ENCODE peak calls at places on chromosome 19, in seven cellular contexts. S is GM23248, K is SK-N-SH, Q is HepG2, X is adipocyte, W is colonic mucosa, P is HCT116. E is an unnamed sample. For H3K9me3, the result is how much of the 10 kb centered on the place peaks cover.

GRCh38 chr19:38554676-38555141 is 63.0 kb downstream of the MAP4K1 start:
- DNase-seq in S (no peak), K (no peak), Q (no peak), X (no peak), W (no peak), P (no peak), E (no peak)

GRCh38 chr19:34220472-34221063 is 33.8 kb upstream of the GARRE1 start:
- DNase-seq in S (peak), K (peak), Q (peak), X (peak), W (peak), P (peak), E (no peak)

GRCh38 chr19:18790566-18791314 is at the start of gene COMP:
- DNase-seq in S (peak), K (no peak), Q (no peak), X (peak), W (no peak), P (no peak), E (no peak)

GRCh38 chr19:28940751-28941500 is 272.0 kb downstream of the UQCRFS1 start:
- DNase-seq in S (peak), K (no peak), Q (no peak), X (peak), W (no peak), P (no peak), E (no peak)

GRCh38 chr19:35889370-35890112 is 10.8 kb downstream of the NFKBID start:
- DNase-seq in S (no peak), K (no peak), Q (no peak), X (no peak), W (no peak), P (no peak), E (no peak)

GRCh38 chr19:45531349-45531748 is 24.1 kb downstream of the VASP start:
- DNase-seq in S (no peak), K (no peak), Q (no peak), X (no peak), W (no peak), P (no peak), E (no peak)

GRCh38 chr19:57262044-57262443 is 18.2 kb upstream of the ZNF460 start:
- DNase-seq in S (no peak), K (no peak), Q (no peak), X (no peak), W (no peak), P (no peak), E (no peak)

GRCh38 chr19:16516923-16517610 is 20.9 kb downstream of the C19orf44 start:
- DNase-seq in S (no peak), K (no peak), Q (no peak), X (no peak), W (no peak), P (no peak), E (no peak)

GRCh38 chr19:44142014-44142523 is 715 bp downstream of the ZNF234 start:
- DNase-seq in S (peak), K (no peak), Q (peak), X (peak), W (peak), P (no peak), E (no peak)

GRCh38 chr19:55279376-55279772 is 536 bp downstream of the HSPBP1 start:
- DNase-seq in S (no peak), K (peak), Q (no peak), X (peak), W (no peak), P (no peak), E (peak)

GRCh38 chr19:47124937-47125668 is 5.5 kb upstream of the SAE1 start:
- DNase-seq in S (peak), K (peak), Q (peak), X (peak), W (no peak), P (peak), E (no peak)

GRCh38 chr19:48330012-48330681 is 4.8 kb downstream of the EMP3 start:
- DNase-seq in S (no peak), K (peak), Q (no peak), X (no peak), W (peak), P (no peak), E (peak)

GRCh38 chr19:45884682-45885555 is 1.0 kb downstream of the IRF2BP1 start:
- DNase-seq in S (peak), K (peak), Q (no peak), X (no peak), W (no peak), P (no peak), E (peak)

GRCh38 chr19:4172861-4173473 is 9.4 kb downstream of the SIRT6 start:
- DNase-seq in S (peak), K (peak), Q (no peak), X (peak), W (peak), P (no peak), E (peak)

GRCh38 chr19:47623921-47624391 is 15.0 kb downstream of the BICRA start:
- DNase-seq in S (no peak), K (no peak), Q (peak), X (no peak), W (no peak), P (no peak), E (no peak)

GRCh38 chr19:14146789-14147216 is 10.4 kb upstream of the ASF1B start:
- DNase-seq in S (peak), K (no peak), Q (no peak), X (peak), W (no peak), P (no peak), E (no peak)

GRCh38 chr19:2016041-2016807 is 710 bp upstream of the BTBD2 start:
- DNase-seq in S (peak), K (peak), Q (peak), X (peak), W (peak), P (peak), E (peak)

GRCh38 chr19:55454787-55455243 is 6.6 kb downstream of the ISOC2 start:
- DNase-seq in S (peak), K (peak), Q (peak), X (peak), W (no peak), P (no peak), E (no peak)

GRCh38 chr19:4174212-4174894 is 8.0 kb downstream of the SIRT6 start:
- DNase-seq in S (no peak), K (no peak), Q (no peak), X (no peak), W (peak), P (no peak), E (no peak)

GRCh38 chr19:10416380-10417257 is 3.7 kb upstream of the PDE4A start:
- DNase-seq in S (peak), K (peak), Q (peak), X (peak), W (peak), P (peak), E (peak)

GRCh38 chr19:33086955-33087354 is 6.0 kb downstream of the GPATCH1 start:
- DNase-seq in S (no peak), K (no peak), Q (no peak), X (no peak), W (no peak), P (no peak), E (no peak)

GRCh38 chr19:10290439-10290875 is 705 bp downstream of the ICAM5 start:
- DNase-seq in S (peak), K (no peak), Q (no peak), X (peak), W (no peak), P (no peak), E (peak)

GRCh38 chr19:40685016-40685526 is 5.4 kb downstream of the NUMBL start:
- DNase-seq in S (no peak), K (no peak), Q (no peak), X (no peak), W (no peak), P (no peak), E (no peak)

GRCh38 chr19:18875726-18876125 is 20.2 kb downstream of the CERS1 start:
- DNase-seq in S (peak), K (no peak), Q (no peak), X (peak), W (no peak), P (no peak), E (no peak)

GRCh38 chr19:11197291-11198174 is at the start of gene KANK2:
- DNase-seq in S (peak), K (peak), Q (peak), X (peak), W (peak), P (peak), E (peak)

GRCh38 chr19:46610413-46610775 is 9.3 kb downstream of the CALM3 start:
- DNase-seq in S (no peak), K (peak), Q (no peak), X (no peak), W (no peak), P (no peak), E (no peak)

GRCh38 chr19:42242071-42242511 is 311 bp downstream of the GSK3A start:
- DNase-seq in S (peak), K (peak), Q (no peak), X (peak), W (peak), P (no peak), E (no peak)

GRCh38 chr19:38759590-38760003 is 13.7 kb downstream of the LGALS7 start:
- DNase-seq in S (no peak), K (no peak), Q (peak), X (no peak), W (peak), P (no peak), E (no peak)

GRCh38 chr19:14563989-14564650 is 7.7 kb downstream of the NDUFB7 start:
- DNase-seq in S (peak), K (peak), Q (no peak), X (no peak), W (no peak), P (peak), E (no peak)

GRCh38 chr19:57165846-57166245 is 1.4 kb downstream of the DUXA start:
- DNase-seq in S (peak), K (no peak), Q (no peak), X (no peak), W (no peak), P (no peak), E (no peak)

GRCh38 chr19:13098291-13099072 is 4.2 kb downstream of the LYL1 start:
- DNase-seq in S (peak), K (no peak), Q (no peak), X (no peak), W (peak), P (no peak), E (no peak)
- H3K4me3 ChIP-seq in S (no peak), K (no peak), Q (no peak), X (no peak), W (peak), P (no peak), E (no peak)

DNA sequence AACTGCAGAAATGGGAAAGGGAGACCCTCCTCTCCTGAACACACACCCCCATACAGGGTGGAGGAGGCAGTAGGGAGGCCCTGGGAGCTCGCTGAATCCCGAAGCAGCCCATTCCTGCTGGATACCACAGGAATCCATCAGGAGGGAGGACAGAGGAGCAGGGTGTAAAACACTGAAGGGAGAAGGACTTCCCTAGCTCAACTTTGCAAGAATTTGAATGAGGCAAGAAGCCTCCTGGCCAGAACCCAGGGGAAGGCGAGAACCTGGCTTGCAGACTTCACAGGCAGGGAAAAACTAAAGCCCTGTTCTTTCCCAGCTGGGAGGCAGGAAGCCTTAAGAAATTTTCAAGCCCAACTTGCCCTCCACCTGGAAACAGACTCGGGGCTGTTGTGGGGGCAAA is 43.5 kb downstream of the ZNF91 start:
- DNase-seq in S (no peak), K (no peak), Q (no peak), X (no peak), W (no peak), P (no peak), E (no peak)
- H3K9me3 ChIP-seq in S (under half), K (under half), Q (half or more), X (half or more), W (under half), P (half or more), E (under half)

DNA sequence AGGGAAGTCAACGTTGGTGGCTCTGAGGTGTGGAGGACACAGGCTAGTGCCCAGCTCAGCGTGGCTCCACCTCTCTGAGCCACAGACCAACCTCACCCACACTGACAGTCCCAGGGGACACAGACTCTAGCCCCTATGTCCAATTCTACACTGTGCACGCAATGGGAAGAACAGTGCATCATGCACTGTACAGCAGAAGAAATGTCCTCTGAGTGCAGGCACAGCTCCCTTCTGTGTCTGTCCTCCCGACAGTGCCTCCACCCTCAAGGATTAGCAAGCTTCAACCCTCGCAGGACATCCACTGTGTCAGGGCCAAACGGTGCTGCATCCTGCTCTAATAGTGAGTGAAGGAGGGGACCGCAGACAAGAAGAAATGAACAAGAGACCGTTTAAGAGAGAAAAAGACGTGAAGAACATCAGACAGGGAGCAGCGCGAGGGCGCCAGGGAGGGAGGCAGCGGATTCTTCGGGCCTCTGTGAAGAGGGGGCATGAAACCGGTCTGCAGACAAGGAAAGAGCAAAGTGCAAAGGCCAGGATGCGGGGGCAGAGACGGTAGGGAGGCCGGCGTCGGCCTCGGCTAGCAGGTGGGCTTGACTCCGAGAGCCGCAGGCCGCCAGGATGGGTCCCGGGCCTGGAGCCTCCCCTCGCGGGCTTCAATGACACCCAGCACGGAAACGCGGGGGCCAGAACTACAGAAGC is 644 bp downstream of the ZNF837 start:
- DNase-seq in S (peak), K (no peak), Q (peak), X (no peak), W (no peak), P (no peak), E (no peak)
- H3K9ac ChIP-seq in S (peak), K (peak), Q (peak), X (peak), W (peak), P (peak), E (peak)

GRCh38 chr19:7857727-7858701 is 16.2 kb downstream of the PRR36 start:
- DNase-seq in S (no peak), K (no peak), Q (no peak), X (no peak), W (no peak), P (no peak), E (no peak)
- H3K4me3 ChIP-seq in S (no peak), K (no peak), Q (no peak), X (no peak), W (no peak), P (no peak), E (no peak)

GRCh38 chr19:27729332-27729731 is 1483.6 kb downstream of the UQCRFS1 start:
- DNase-seq in S (no peak), K (no peak), Q (no peak), X (no peak), W (no peak), P (no peak), E (no peak)
- H3K9me3 ChIP-seq in S (under half), K (under half), Q (half or more), X (under half), W (under half), P (under half), E (under half)

DNA sequence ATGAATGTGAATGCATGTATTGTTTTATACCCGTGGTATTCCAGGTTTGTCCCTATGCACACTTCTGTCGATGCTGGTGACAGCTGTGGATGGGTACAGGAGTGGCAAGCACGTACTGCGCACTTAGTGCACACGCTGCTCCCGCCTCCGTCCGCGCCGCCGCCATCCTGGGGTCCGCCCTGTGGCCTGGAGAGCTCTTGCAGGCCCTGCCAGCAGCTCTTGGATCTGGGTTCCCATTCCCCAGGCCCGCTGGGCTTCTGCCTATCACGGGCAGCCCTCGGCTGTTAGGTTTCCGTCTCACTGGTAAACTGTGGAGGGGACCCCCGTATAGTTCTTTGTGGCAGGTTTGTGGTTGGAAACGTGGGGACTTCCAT is 4.0 kb downstream of the GNA11 start:
- DNase-seq in S (no peak), K (no peak), Q (no peak), X (no peak), W (peak), P (no peak), E (peak)
- H3K9ac ChIP-seq in S (peak), K (no peak), Q (peak), X (peak), W (peak), P (no peak), E (peak)

GRCh38 chr19:5952193-5953033 is 25.5 kb downstream of the RANBP3 start:
- DNase-seq in S (no peak), K (peak), Q (no peak), X (no peak), W (no peak), P (no peak), E (peak)
- H3K4me3 ChIP-seq in S (no peak), K (no peak), Q (no peak), X (no peak), W (no peak), P (no peak), E (no peak)

GRCh38 chr19:12272980-12273901 is 21.4 kb downstream of the ZNF44 start:
- DNase-seq in S (peak), K (no peak), Q (no peak), X (no peak), W (no peak), P (no peak), E (no peak)

GRCh38 chr19:12270854-12271253 is 23.8 kb downstream of the ZNF44 start:
- DNase-seq in S (no peak), K (no peak), Q (no peak), X (no peak), W (no peak), P (no peak), E (no peak)

DNA sequence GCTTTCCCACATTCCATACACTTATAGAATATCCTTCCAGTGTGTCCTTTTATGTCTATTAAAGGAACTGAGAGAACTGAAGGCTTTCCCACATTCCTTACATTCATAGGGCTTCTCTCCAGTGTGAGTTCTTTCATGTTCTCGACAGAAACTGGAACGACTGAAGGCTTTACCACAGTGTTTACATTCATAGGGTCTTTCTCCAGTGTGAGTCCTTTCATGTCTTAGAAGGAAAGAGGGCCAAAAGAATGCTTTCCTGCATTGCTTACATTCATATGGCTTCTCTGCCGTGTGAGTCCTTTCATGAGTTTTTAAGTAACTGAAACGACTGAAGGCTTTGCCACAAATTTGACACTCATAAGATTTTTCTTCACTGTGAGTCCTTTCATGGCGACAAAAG is 22.3 kb downstream of the ZNF44 start:
- DNase-seq in S (no peak), K (no peak), Q (no peak), X (no peak), W (no peak), P (no peak), E (no peak)
- H3K9me3 ChIP-seq in S (under half), K (under half), Q (under half), X (half or more), W (under half), P (under half), E (under half)

GRCh38 chr19:17519967-17520366 is 8.5 kb downstream of the PGLS start:
- DNase-seq in S (no peak), K (no peak), Q (no peak), X (no peak), W (no peak), P (no peak), E (no peak)

GRCh38 chr19:17520865-17521264 is 9.4 kb downstream of the PGLS start:
- DNase-seq in S (no peak), K (no peak), Q (no peak), X (no peak), W (no peak), P (no peak), E (no peak)

GRCh38 chr19:17525141-17525540 is 13.7 kb downstream of the PGLS start:
- DNase-seq in S (no peak), K (no peak), Q (no peak), X (no peak), W (no peak), P (no peak), E (no peak)

GRCh38 chr19:17524651-17525050 is 13.2 kb downstream of the PGLS start:
- DNase-seq in S (no peak), K (no peak), Q (no peak), X (no peak), W (no peak), P (no peak), E (no peak)

GRCh38 chr19:17522988-17523872 is 11.8 kb downstream of the PGLS start:
- DNase-seq in S (no peak), K (no peak), Q (no peak), X (no peak), W (peak), P (no peak), E (peak)
- H3K9ac ChIP-seq in S (no peak), K (no peak), Q (no peak), X (no peak), W (no peak), P (no peak), E (no peak)